ENCODE peak calls at places on chromosomes 13 and 19, in six cellular contexts. J is activated T-cell treated with anti-CD3 and anti-CD28 coated beads, Interleukin-2, amount 50 U/mL, for 72 hours; N is stimulated activated CD8-positive, alpha-beta memory T cell treated with anti-CD3 and anti-CD28 coated beads, Interleukin-4, amount 100 ng/mL, for 1 hour; V is cardiac muscle cell; H is GM06990; X is hypothalamus. P is an unnamed sample.

GRCh38 chr13:40477623-40478608 is 188.5 kb downstream of the FOXO1 start:
- DNase-seq in H (no peak), N (no peak), V (peak; percentile 85), J (no peak), X (no peak), P (no peak)

GRCh38 chr19:38596057-38596981 is 21.4 kb downstream of the MAP4K1 start:
- DNase-seq in V (peak; percentile 16), N (no peak), J (peak; percentile 21), H (no peak), X (peak; percentile 33), P (no peak)

GRCh38 chr13:113437408-113438010 is 15.8 kb downstream of the ADPRHL1 start:
- DNase-seq in N (no peak), H (no peak), J (no peak), V (peak; percentile 12), X (no peak), P (no peak)

GRCh38 chr13:31894931-31895330 is 136.6 kb upstream of the FRY start:
- DNase-seq in J (no peak), X (no peak), N (no peak), V (no peak), H (no peak), P (no peak)

GRCh38 chr19:38233740-38234251 is 9.8 kb upstream of the DPF1 start:
- DNase-seq in X (peak; percentile 80), J (peak; percentile 87), N (peak; percentile 54), H (no peak), V (peak; percentile 78), P (no peak)

GRCh38 chr19:49680473-49681351 is 3.6 kb downstream of the PRMT1 start:
- DNase-seq in J (peak; percentile 95), N (peak; percentile 93), X (peak; percentile 89), V (peak; percentile 91), H (peak; percentile 93), P (peak; percentile 73)

GRCh38 chr19:5950744-5951143 is 27.2 kb downstream of the RANBP3 start:
- DNase-seq in N (no peak), V (no peak), X (no peak), H (no peak), J (no peak), P (no peak)

GRCh38 chr19:996051-996838 is 4.0 kb upstream of the GRIN3B start:
- DNase-seq in N (peak; percentile 39), J (peak; percentile 74), X (no peak), H (peak; percentile 75), V (peak; percentile 61), P (peak; percentile 9)

GRCh38 chr19:48842744-48843162 is 6.5 kb upstream of the HSD17B14 start:
- DNase-seq in V (peak; percentile 69), H (no peak), X (peak; percentile 12), J (peak; percentile 58), N (no peak), P (peak; percentile 26)

GRCh38 chr13:75507027-75508001 is 25.3 kb upstream of the TBC1D4 start:
- DNase-seq in X (no peak), N (no peak), V (no peak), H (no peak), J (no peak), P (no peak)

GRCh38 chr13:44412341-44412935 is 38.8 kb downstream of the SERP2 start:
- DNase-seq in V (no peak), H (no peak), X (no peak), J (no peak), N (no peak), P (no peak)

GRCh38 chr19:53980553-53981407 is 10.7 kb upstream of the CACNG6 start:
- DNase-seq in X (no peak), N (no peak), V (peak; percentile 94), H (no peak), J (no peak), P (no peak)

GRCh38 chr19:58346961-58347929 is 6.0 kb downstream of the A1BG start:
- DNase-seq in J (peak; percentile 77), X (peak; percentile 59), V (peak; percentile 77), H (peak; percentile 84), N (no peak), P (peak; percentile 68)

GRCh38 chr19:47663911-47664771 is 49.1 kb upstream of the EHD2 start:
- DNase-seq in H (no peak), X (peak; percentile 68), J (no peak), V (peak; percentile 100), N (no peak), P (no peak)

GRCh38 chr19:4776436-4777205 is 14.9 kb upstream of the FEM1A start:
- DNase-seq in N (no peak), H (no peak), J (no peak), X (no peak), V (no peak), P (no peak)

GRCh38 chr13:50550151-50550550 is 293.3 kb downstream of the DLEU7 start:
- DNase-seq in N (no peak), X (no peak), V (no peak), J (no peak), H (no peak), P (no peak)

GRCh38 chr13:45828253-45828968 is 23.1 kb downstream of the SIAH3 start:
- DNase-seq in H (no peak), N (no peak), V (no peak), J (no peak), X (no peak), P (no peak)

GRCh38 chr13:94362411-94362909 is 117.0 kb downstream of the DCT start:
- DNase-seq in N (peak; percentile 7), X (peak; percentile 54), H (no peak), V (peak; percentile 93), J (peak; percentile 69), P (peak; percentile 23)

GRCh38 chr13:40440990-40441820 is 225.2 kb downstream of the FOXO1 start:
- DNase-seq in H (no peak), J (no peak), V (peak; percentile 55), N (no peak), X (peak; percentile 78), P (no peak)

GRCh38 chr13:30577381-30577780 is 40.3 kb upstream of the USPL1 start:
- DNase-seq in N (no peak), V (peak; percentile 84), J (peak; percentile 66), X (no peak), H (peak; percentile 41), P (no peak)

GRCh38 chr19:33193864-33194362 is at the start of gene LRP3:
- DNase-seq in V (peak; percentile 51), J (no peak), H (no peak), N (no peak), X (peak; percentile 37), P (peak; percentile 31)

GRCh38 chr19:48290341-48290922 is 20.6 kb downstream of the ZNF114 start:
- DNase-seq in X (no peak), H (no peak), J (no peak), V (peak; percentile 46), N (no peak), P (no peak)

GRCh38 chr13:70171151-70171550 is 62.9 kb upstream of the KLHL1 start:
- DNase-seq in V (no peak), N (no peak), J (no peak), X (no peak), H (no peak), P (no peak)

GRCh38 chr13:44142911-44143665 is 230.5 kb upstream of the SERP2 start:
- DNase-seq in H (no peak), X (no peak), N (no peak), J (no peak), V (peak; percentile 29), P (no peak)

GRCh38 chr19:4058696-4059492 is 7.8 kb downstream of the ZBTB7A start:
- DNase-seq in X (peak; percentile 86), N (no peak), H (no peak), J (no peak), V (no peak), P (no peak)

GRCh38 chr13:65719831-65720230 is 1510.3 kb downstream of the PCDH9 start:
- DNase-seq in J (no peak), X (no peak), N (no peak), H (no peak), V (no peak), P (no peak)

GRCh38 chr19:7450243-7451223 is 38.3 kb downstream of the PEX11G start:
- DNase-seq in J (no peak), V (peak; percentile 32), H (no peak), X (no peak), N (no peak), P (no peak)

GRCh38 chr19:10852098-10852800 is 4.0 kb downstream of the C19orf38 start:
- DNase-seq in J (no peak), V (peak; percentile 45), N (no peak), X (no peak), H (no peak), P (no peak)

GRCh38 chr19:55643003-55643732 is at the start of gene ZNF581:
- DNase-seq in X (peak; percentile 68), J (peak; percentile 85), H (peak; percentile 91), N (no peak), V (peak; percentile 85), P (peak; percentile 28)

GRCh38 chr13:73162912-73163911 is 104.4 kb downstream of the KLF5 start:
- DNase-seq in H (no peak), V (no peak), X (no peak), N (no peak), J (no peak), P (no peak)

GRCh38 chr13:24313449-24313848 is 4.1 kb downstream of the C1QTNF9 start:
- DNase-seq in V (peak; percentile 35), X (no peak), J (no peak), N (no peak), H (no peak), P (no peak)

GRCh38 chr19:10864538-10864899 is 6.8 kb upstream of the CARM1 start:
- DNase-seq in J (peak; percentile 85), X (peak; percentile 80), V (peak; percentile 84), H (no peak), N (peak; percentile 42), P (peak; percentile 54)

GRCh38 chr19:5436101-5436947 is 18.9 kb upstream of the ZNRF4 start:
- DNase-seq in X (peak; percentile 77), V (peak; percentile 78), H (peak; percentile 21), N (no peak), J (no peak), P (peak; percentile 85)

GRCh38 chr19:18397242-18398202 is at the start of gene LRRC25:
- DNase-seq in V (no peak), X (no peak), H (no peak), J (no peak), N (no peak), P (no peak)

GRCh38 chr19:610801-611505 is 21.3 kb downstream of the HCN2 start:
- DNase-seq in X (no peak), H (peak; percentile 79), V (peak; percentile 95), N (no peak), J (peak; percentile 65), P (no peak)

GRCh38 chr19:1809663-1810062 is 2.4 kb downstream of the ATP8B3 start:
- DNase-seq in H (no peak), X (no peak), J (no peak), V (no peak), N (no peak), P (no peak)

GRCh38 chr13:49020940-49021548 is 45.3 kb downstream of the FNDC3A start:
- DNase-seq in V (peak; percentile 14), H (no peak), N (no peak), J (no peak), X (no peak), P (no peak)